ENCODE peak calls at places on chromosomes 6 and 20, in four cellular contexts. H is IMR-90, X is left ventricle myocardium inferior, V is PC-9. Q is an unnamed sample.
A peak's percentile ranks its signal among the peaks of the same experiment; 100 is the strongest.

GRCh38 chr6:11023032-11023431 is 21.1 kb downstream of the ELOVL2 start:
- DNase-seq in H (no peak), X (no peak), V (no peak), Q (no peak)

GRCh38 chr20:23235173-23236027 is 115.2 kb upstream of the NXT1 start:
- DNase-seq in H (peak; percentile 54), X (peak; percentile 68), V (peak; percentile 44), Q (peak; percentile 71)

GRCh38 chr6:37168809-37169457 is 1.0 kb upstream of the PIM1 start:
- DNase-seq in H (no peak), X (no peak), V (peak; percentile 68), Q (peak; percentile 73)

GRCh38 chr6:109069746-109070145 is 24.9 kb downstream of the SESN1 start:
- DNase-seq in H (no peak), X (no peak), V (no peak), Q (no peak)

GRCh38 chr20:63374532-63374931 is 13.4 kb upstream of the CHRNA4 start:
- DNase-seq in H (no peak), X (no peak), V (no peak), Q (no peak)

GRCh38 chr6:110523461-110524021 is 47.1 kb upstream of the SLC22A16 start:
- DNase-seq in H (no peak), X (no peak), V (no peak), Q (no peak)

GRCh38 chr6:166757226-166758135 is 130.4 kb upstream of the RPS6KA2 start:
- DNase-seq in H (peak; percentile 59), X (no peak), V (no peak), Q (peak; percentile 44)

GRCh38 chr6:52013035-52013434 is 74.4 kb downstream of the PKHD1 start:
- DNase-seq in H (no peak), X (no peak), V (no peak), Q (no peak)

GRCh38 chr6:167146173-167146572 is 11.6 kb downstream of the GPR31 start:
- DNase-seq in H (no peak), X (no peak), V (no peak), Q (no peak)

GRCh38 chr6:99026135-99026534 is 78.4 kb upstream of the FBXL4 start:
- DNase-seq in H (no peak), X (no peak), V (no peak), Q (no peak)

GRCh38 chr6:10417681-10418104 is 2.8 kb upstream of the TFAP2A start:
- DNase-seq in H (no peak), X (no peak), V (no peak), Q (no peak)

GRCh38 chr6:111411978-111412574 is 70.9 kb downstream of the REV3L start:
- DNase-seq in H (no peak), X (no peak), V (no peak), Q (no peak)

GRCh38 chr20:36314734-36315544 is 8.8 kb downstream of the DLGAP4 start:
- DNase-seq in H (no peak), X (no peak), V (no peak), Q (no peak)

GRCh38 chr6:151576658-151577057 is 82.8 kb downstream of the CCDC170 start:
- DNase-seq in H (no peak), X (no peak), V (no peak), Q (no peak)

GRCh38 chr20:11755071-11755881 is 162.4 kb upstream of the BTBD3 start:
- DNase-seq in H (no peak), X (no peak), V (no peak), Q (no peak)

GRCh38 chr6:170282512-170283158 is 8.2 kb downstream of the DLL1 start:
- DNase-seq in H (no peak), X (no peak), V (no peak), Q (no peak)

GRCh38 chr6:113564401-113565161 is 292.6 kb upstream of the MARCKS start:
- DNase-seq in H (peak; percentile 92), X (peak; percentile 86), V (no peak), Q (no peak)

GRCh38 chr6:30077218-30077617 is 1.6 kb upstream of the RNF39 start:
- DNase-seq in H (no peak), X (no peak), V (no peak), Q (no peak)

GRCh38 chr20:10221022-10221421 is 2.4 kb downstream of the SNAP25 start:
- DNase-seq in H (no peak), X (no peak), V (no peak), Q (no peak)

GRCh38 chr20:17875981-17876385 is 92.6 kb downstream of the SNX5 start:
- DNase-seq in H (no peak), X (no peak), V (no peak), Q (no peak)

GRCh38 chr6:116568111-116568510 is 3.2 kb upstream of the RWDD1 start:
- DNase-seq in H (peak; percentile 80), X (no peak), V (no peak), Q (no peak)

GRCh38 chr20:25196701-25197120 is 1.2 kb downstream of the ENTPD6 start:
- DNase-seq in H (no peak), X (no peak), V (no peak), Q (no peak)

GRCh38 chr6:71239694-71240093 is 48.9 kb upstream of the OGFRL1 start:
- DNase-seq in H (no peak), X (no peak), V (no peak), Q (no peak)

GRCh38 chr20:13041574-13042457 is 33.0 kb downstream of the SPTLC3 start:
- DNase-seq in H (peak; percentile 35), X (no peak), V (no peak), Q (no peak)

GRCh38 chr20:51864967-51865366 is 62.6 kb upstream of the SALL4 start:
- DNase-seq in H (no peak), X (no peak), V (no peak), Q (no peak)

GRCh38 chr6:22470454-22471368 is 98.7 kb upstream of the HDGFL1 start:
- DNase-seq in H (peak; percentile 51), X (peak; percentile 42), V (peak; percentile 36), Q (peak; percentile 5)

GRCh38 chr6:157304840-157305675 is 18.3 kb downstream of the TMEM242 start:
- DNase-seq in H (peak; percentile 59), X (no peak), V (no peak), Q (no peak)

GRCh38 chr6:74717591-74717990 is 488.3 kb downstream of the COL12A1 start:
- DNase-seq in H (no peak), X (no peak), V (no peak), Q (no peak)

GRCh38 chr6:24763578-24763977 is 11.2 kb upstream of the GMNN start:
- DNase-seq in H (no peak), X (no peak), V (no peak), Q (no peak)

DNA sequence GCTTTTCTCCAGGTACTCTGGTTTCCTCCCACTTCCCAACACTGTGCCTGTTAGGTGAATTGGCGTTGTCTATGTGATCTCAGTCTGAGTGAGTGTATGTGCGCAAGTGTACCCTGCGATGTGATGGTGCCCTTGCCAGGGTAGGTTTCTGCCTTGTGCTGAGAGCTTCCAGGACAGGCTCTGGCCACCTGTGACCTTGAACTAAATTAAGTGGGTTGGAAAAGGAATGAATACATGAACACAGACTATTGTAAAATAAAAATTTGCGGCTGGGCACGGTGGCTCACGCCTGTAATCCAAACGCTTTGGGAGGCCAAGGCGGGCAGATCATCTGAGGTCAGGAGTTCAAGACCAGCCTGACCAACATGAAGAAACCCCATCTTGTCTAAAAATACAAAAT is 678.0 kb downstream of the DHX35 start:
- DNase-seq in H (no peak), X (no peak), V (no peak), Q (no peak)
- TF ChIP-seq CTCF in H (no peak), X (no peak), V (no peak), Q (no peak)

GRCh38 chr6:118679293-118679692 is 27.9 kb upstream of the CEP85L start:
- DNase-seq in H (peak; percentile 55), X (no peak), V (peak; percentile 73), Q (no peak)

GRCh38 chr6:118677193-118677592 is 25.8 kb upstream of the CEP85L start:
- DNase-seq in H (no peak), X (no peak), V (no peak), Q (no peak)

GRCh38 chr6:118683881-118684872 is 32.8 kb upstream of the CEP85L start:
- DNase-seq in H (no peak), X (no peak), V (peak; percentile 26), Q (no peak)

GRCh38 chr6:118678866-118679265 is 27.5 kb upstream of the CEP85L start:
- DNase-seq in H (peak; percentile 43), X (no peak), V (peak; percentile 63), Q (no peak)

DNA sequence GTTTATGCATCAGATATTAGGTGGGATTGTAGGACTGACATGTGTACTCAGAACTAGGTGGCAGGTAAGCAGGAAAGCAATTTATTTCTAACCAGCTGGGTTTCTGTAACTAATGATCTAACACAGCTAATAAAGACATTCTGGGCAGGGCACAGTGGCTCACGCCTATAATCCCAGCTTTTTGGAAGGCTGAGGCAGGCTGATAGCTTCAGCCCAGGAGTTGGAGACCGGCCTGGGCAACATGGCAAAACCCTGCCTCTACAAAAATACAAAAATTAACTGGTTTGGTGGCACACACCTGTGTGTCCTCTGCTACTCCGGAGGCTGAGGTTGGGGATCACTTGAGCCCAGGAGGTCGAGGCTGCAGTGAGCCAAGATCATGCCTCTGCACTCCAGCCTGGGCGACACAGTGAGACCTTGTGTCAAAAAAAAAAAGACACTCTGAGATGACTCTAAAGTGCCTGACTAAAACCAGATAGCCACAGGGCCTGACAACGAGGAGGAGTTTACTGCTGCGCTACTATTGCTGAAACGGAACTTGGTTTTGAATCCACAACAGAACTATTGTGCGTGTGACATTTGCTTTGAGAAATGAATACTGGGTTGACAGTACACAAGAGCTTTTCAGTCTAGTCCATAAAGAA is 29.2 kb upstream of the CEP85L start:
- DNase-seq in H (no peak), X (no peak), V (no peak), Q (no peak)
- H3K27ac ChIP-seq in H (no peak overlapping the region), X (no peak overlapping the region), V (peak overlapping the region; percentile 6), Q (no peak overlapping the region)

GRCh38 chr6:38262609-38263008 is 377.1 kb downstream of the BTBD9 start:
- DNase-seq in H (peak; percentile 74), X (no peak), V (peak; percentile 40), Q (peak; percentile 23)
- TF ChIP-seq CTCF in H (no peak), X (no peak), V (no peak), Q (no peak)

GRCh38 chr6:130993292-130993765 is 69.7 kb downstream of the EPB41L2 start:
- DNase-seq in H (no peak), X (no peak), V (no peak), Q (no peak)

GRCh38 chr6:130995783-130996447 is 67.1 kb downstream of the EPB41L2 start:
- DNase-seq in H (peak; percentile 29), X (no peak), V (peak; percentile 62), Q (no peak)

GRCh38 chr6:130997061-130997753 is 65.8 kb downstream of the EPB41L2 start:
- DNase-seq in H (peak; percentile 56), X (no peak), V (no peak), Q (no peak)

GRCh38 chr6:130994319-130995097 is 68.5 kb downstream of the EPB41L2 start:
- DNase-seq in H (no peak), X (no peak), V (no peak), Q (no peak)

GRCh38 chr6:130996635-130997034 is 66.4 kb downstream of the EPB41L2 start:
- DNase-seq in H (no peak), X (no peak), V (no peak), Q (no peak)
- H3K27ac ChIP-seq in H (no peak overlapping the region), X (peak overlapping the region; percentile 43), V (no peak overlapping the region), Q (no peak overlapping the region)

DNA sequence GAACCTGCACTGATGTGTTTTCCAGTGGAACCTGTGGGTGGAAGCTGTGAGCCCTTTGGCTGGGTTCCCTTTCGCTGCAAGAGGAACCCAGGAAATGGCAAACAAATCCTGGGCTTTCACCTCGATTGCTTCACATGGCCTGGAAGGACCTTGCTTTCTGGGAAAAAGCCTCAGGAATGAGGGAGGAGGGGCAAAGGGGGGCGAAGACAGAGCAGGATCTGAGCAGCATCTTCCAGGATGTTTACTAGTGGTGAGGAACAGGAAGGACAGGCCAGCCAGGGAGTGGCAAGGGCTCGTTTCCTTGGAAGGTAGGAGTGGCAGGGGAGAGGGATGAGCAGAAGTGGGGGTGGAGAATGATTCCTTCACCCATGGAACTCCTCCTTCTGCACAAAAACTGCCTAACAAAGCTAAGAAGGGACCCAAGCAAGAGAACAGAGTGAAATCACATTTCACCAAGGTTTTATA is 5.9 kb downstream of the SLC2A10 start:
- DNase-seq in H (peak; percentile 80), X (no peak), V (peak; percentile 31), Q (peak; percentile 80)
- TF ChIP-seq CTCF in H (no peak), X (no peak), V (no peak), Q (peak; percentile 67)

Q was measured in RWPE1.